ENCODE peak calls at places on chromosomes 4 and X, in seven cellular contexts. K, M, L, Y, T, I and N are unnamed samples.

GRCh38 chr4:19224820-19225219 is 1026.9 kb upstream of the SLIT2 start:
- DNase-seq in K (no peak), T (peak; percentile 9), M (no peak), Y (peak; percentile 3), L (peak; percentile 46), I (no peak), N (peak; percentile 17)

GRCh38 chr4:107478327-107478946 is 241.6 kb downstream of the PAPSS1 start:
- DNase-seq in K (no peak), M (no peak), I (no peak), T (no peak), Y (no peak), L (no peak), N (no peak)

GRCh38 chr4:168589154-168589553 is 92.3 kb downstream of the PALLD start:
- DNase-seq in Y (no peak), K (peak; percentile 46), L (peak; percentile 96), I (no peak), M (no peak), T (no peak), N (peak; percentile 67)

GRCh38 chr4:90904018-90904417 is 776.8 kb downstream of the CCSER1 start:
- DNase-seq in K (no peak), Y (no peak), T (no peak), I (no peak), L (peak; percentile 8), M (no peak), N (no peak)

GRCh38 chrX:154398668-154399526 is 720 bp downstream of the RPL10 start:
- DNase-seq in I (peak; percentile 87), T (peak; percentile 59), K (no peak), M (peak; percentile 91), L (peak; percentile 79), Y (peak; percentile 57), N (peak; percentile 77)

GRCh38 chr4:43251760-43252317 is 359.3 kb downstream of the GRXCR1 start:
- DNase-seq in M (peak; percentile 25), L (no peak), T (no peak), I (peak; percentile 31), Y (no peak), K (no peak), N (no peak)

GRCh38 chr4:182929296-182929695 is 12.1 kb upstream of the DCTD start:
- DNase-seq in I (no peak), Y (no peak), L (peak; percentile 94), T (no peak), K (no peak), M (no peak), N (peak; percentile 77)

GRCh38 chr4:124514588-124514987 is 197.9 kb downstream of the ANKRD50 start:
- DNase-seq in L (no peak), K (no peak), M (no peak), T (no peak), I (no peak), Y (no peak), N (no peak)

GRCh38 chr4:169397762-169398161 is 127.0 kb upstream of the SH3RF1 start:
- DNase-seq in M (no peak), T (no peak), L (no peak), I (no peak), K (no peak), Y (no peak), N (no peak)

GRCh38 chrX:9465380-9466114 is 689 bp downstream of the TBL1X start:
- DNase-seq in K (peak; percentile 12), Y (peak; percentile 36), M (peak; percentile 22), I (no peak), L (peak; percentile 7), T (peak; percentile 48), N (peak; percentile 15)

GRCh38 chrX:56025872-56026571 is 206.1 kb upstream of the KLF8 start:
- DNase-seq in M (no peak), I (no peak), L (no peak), Y (no peak), T (no peak), K (no peak), N (no peak)